ENCODE peak calls at places on chromosomes 13 and 19, in ten cellular contexts. P is nucleus accumbens, T is omental fat pad, Q is Ammon's horn, A is adrenal gland, U is foreskin keratinocyte, D is AG04449, N is Peyer's patch, Z is lower leg skin, X is colonic mucosa. B is an unnamed sample.

GRCh38 chr19:18514800-18515682 is 6.8 kb downstream of the ELL start:
- DNase-seq in A (peak), U (peak), X (peak), Q (no peak), D (no peak), N (peak), P (no peak), Z (peak), T (peak), B (no peak)

GRCh38 chr19:45440873-45441654 is 17.3 kb upstream of the ERCC1 start:
- DNase-seq in D (no peak), Z (no peak), P (no peak), Q (no peak), A (no peak), U (no peak), N (no peak), X (no peak), T (no peak), B (peak)

GRCh38 chr19:16026131-16026530 is 50.2 kb upstream of the TPM4 start:
- DNase-seq in Q (no peak), Z (no peak), A (no peak), U (no peak), D (no peak), T (no peak), P (no peak), X (no peak), N (no peak), B (no peak)

GRCh38 chr13:68551701-68552522 is 1321.8 kb upstream of the PCDH9 start:
- DNase-seq in N (no peak), Q (no peak), D (no peak), Z (no peak), X (no peak), U (no peak), T (no peak), P (no peak), A (no peak), B (no peak)

GRCh38 chr19:13172335-13173128 is 22.3 kb downstream of the IER2 start:
- DNase-seq in N (peak), U (peak), A (peak), D (no peak), T (peak), Q (peak), Z (peak), P (peak), X (peak), B (peak)

GRCh38 chr13:31824705-31825512 is 85.6 kb downstream of the RXFP2 start:
- DNase-seq in D (no peak), T (no peak), Z (no peak), P (no peak), Q (peak), X (no peak), A (no peak), U (no peak), N (no peak), B (no peak)

GRCh38 chr13:40563350-40564125 is 102.9 kb downstream of the FOXO1 start:
- DNase-seq in Q (no peak), U (no peak), Z (no peak), T (no peak), N (no peak), D (no peak), X (no peak), P (no peak), A (peak), B (no peak)

GRCh38 chr19:31908486-31909255 is 436.7 kb upstream of the ZNF507 start:
- DNase-seq in D (no peak), N (no peak), T (no peak), U (no peak), A (peak), X (no peak), P (no peak), Z (no peak), Q (no peak), B (no peak)

GRCh38 chr19:6393074-6393981 is at the start of gene GTF2F1:
- DNase-seq in D (peak), U (peak), A (peak), P (peak), T (peak), Q (peak), Z (peak), N (peak), X (peak), B (peak)

GRCh38 chr13:76319921-76320320 is 566.3 kb downstream of the KCTD12 start:
- DNase-seq in A (no peak), D (no peak), P (no peak), Q (no peak), N (no peak), T (no peak), U (no peak), Z (no peak), X (no peak), B (no peak)

GRCh38 chr19:7856679-7857663 is 17.2 kb downstream of the PRR36 start:
- DNase-seq in A (no peak), Z (no peak), Q (no peak), X (no peak), P (no peak), N (peak), D (no peak), T (no peak), U (no peak), B (no peak)

GRCh38 chr19:48244289-48244688 is 11.4 kb downstream of the CARD8 start:
- DNase-seq in D (no peak), N (no peak), U (peak), T (no peak), A (no peak), Q (peak), P (no peak), Z (no peak), X (no peak), B (no peak)

GRCh38 chr13:33017410-33017929 is 1.2 kb downstream of the KL start:
- DNase-seq in N (peak), X (peak), Z (peak), U (peak), P (peak), Q (peak), T (no peak), A (peak), D (no peak), B (no peak)

GRCh38 chr19:6708346-6708745 is 12.1 kb downstream of the C3 start:
- DNase-seq in X (no peak), P (no peak), Q (no peak), A (no peak), D (no peak), N (no peak), Z (no peak), U (no peak), T (no peak), B (no peak)

GRCh38 chr13:45500492-45501174 is 35.9 kb downstream of the COG3 start:
- DNase-seq in D (no peak), N (no peak), X (no peak), U (peak), A (no peak), Q (no peak), P (no peak), Z (no peak), T (no peak), B (peak)

GRCh38 chr13:67299731-67300130 is 69.6 kb upstream of the PCDH9 start:
- DNase-seq in U (no peak), Z (no peak), Q (no peak), D (no peak), T (no peak), P (no peak), X (no peak), A (no peak), N (no peak), B (peak)

GRCh38 chr13:112065521-112065866 is 1.5 kb upstream of the SOX1 start:
- DNase-seq in D (no peak), P (no peak), U (no peak), A (no peak), N (no peak), X (no peak), Z (no peak), Q (no peak), T (no peak), B (no peak)

B was measured in MG63.